ENCODE peak calls at places on chromosomes 6 and 20, in seven cellular contexts. U is HCT116, H is IMR-90, Y is psoas muscle, M is A549, Z is AG04450, N is heart left ventricle. Q is an unnamed sample.
A peak's percentile ranks its signal among the peaks of the same experiment; 100 is the strongest.

GRCh38 chr6:116396451-116396850 is 25.7 kb downstream of the DSE start:
- DNase-seq in U (no peak), H (no peak), Y (no peak), M (no peak), Z (no peak), N (no peak), Q (no peak)

GRCh38 chr6:118284736-118285360 is 263.2 kb upstream of the PLN start:
- DNase-seq in U (no peak), H (peak; percentile 52), Y (no peak), M (no peak), Z (no peak), N (no peak), Q (no peak)

GRCh38 chr6:13522639-13523038 is 35.2 kb upstream of the GFOD1 start:
- DNase-seq in U (no peak), H (no peak), Y (no peak), M (no peak), Z (no peak), N (no peak), Q (peak; percentile 57)

GRCh38 chr6:38959138-38959537 is 89.4 kb upstream of the GLP1R start:
- DNase-seq in U (no peak), H (no peak), Y (no peak), M (no peak), Z (no peak), N (no peak), Q (no peak)

GRCh38 chr6:42925248-42925857 is 3.9 kb upstream of the CNPY3 start:
- DNase-seq in U (no peak), H (no peak), Y (no peak), M (no peak), Z (no peak), N (no peak), Q (no peak)

GRCh38 chr6:8905647-8906231 is 470.4 kb upstream of the SLC35B3 start:
- DNase-seq in U (no peak), H (no peak), Y (no peak), M (no peak), Z (no peak), N (no peak), Q (peak; percentile 3)

GRCh38 chr6:52877168-52877567 is 32.3 kb downstream of the GSTA3 start:
- DNase-seq in U (peak; percentile 29), H (peak; percentile 96), Y (no peak), M (no peak), Z (peak; percentile 81), N (no peak), Q (peak; percentile 78)

GRCh38 chr6:133835901-133836300 is 53.0 kb upstream of the TCF21 start:
- DNase-seq in U (no peak), H (peak; percentile 37), Y (no peak), M (no peak), Z (no peak), N (no peak), Q (peak; percentile 62)

GRCh38 chr20:25324412-25324811 is 66.2 kb downstream of the ABHD12 start:
- DNase-seq in U (no peak), H (no peak), Y (peak; percentile 34), M (no peak), Z (no peak), N (peak; percentile 58), Q (no peak)

GRCh38 chr6:105600342-105601293 is 197.7 kb upstream of the PREP start:
- DNase-seq in U (no peak), H (peak; percentile 91), Y (no peak), M (peak; percentile 51), Z (peak; percentile 44), N (no peak), Q (peak; percentile 64)

GRCh38 chr6:37536462-37537225 is 37.0 kb upstream of the CCDC167 start:
- DNase-seq in U (no peak), H (no peak), Y (no peak), M (no peak), Z (no peak), N (no peak), Q (no peak)

GRCh38 chr20:3390759-3391500 is 16.5 kb downstream of the DNAAF9 start:
- DNase-seq in U (no peak), H (no peak), Y (no peak), M (no peak), Z (no peak), N (no peak), Q (no peak)

GRCh38 chr6:83708546-83708969 is 343 bp downstream of the SNAP91 start:
- DNase-seq in U (no peak), H (no peak), Y (no peak), M (no peak), Z (no peak), N (no peak), Q (peak; percentile 47)

GRCh38 chr6:11129908-11130565 is 18.5 kb upstream of the ERVFRD-1 start:
- DNase-seq in U (no peak), H (no peak), Y (no peak), M (no peak), Z (no peak), N (no peak), Q (no peak)

GRCh38 chr20:40467014-40467413 is 222.0 kb downstream of the MAFB start:
- DNase-seq in U (no peak), H (no peak), Y (no peak), M (no peak), Z (no peak), N (peak; percentile 47), Q (no peak)

GRCh38 chr6:387293-387694 is 4.3 kb upstream of the IRF4 start:
- DNase-seq in U (no peak), H (peak; percentile 54), Y (no peak), M (no peak), Z (no peak), N (no peak), Q (peak; percentile 19)

GRCh38 chr20:59771506-59772372 is 161.7 kb downstream of the SYCP2 start:
- DNase-seq in U (no peak), H (no peak), Y (no peak), M (no peak), Z (no peak), N (peak; percentile 52), Q (no peak)

GRCh38 chr6:30685977-30686907 is at the start of gene PPP1R18:
- DNase-seq in U (no peak), H (peak; percentile 49), Y (peak; percentile 87), M (no peak), Z (no peak), N (peak; percentile 91), Q (peak; percentile 73)

DNA sequence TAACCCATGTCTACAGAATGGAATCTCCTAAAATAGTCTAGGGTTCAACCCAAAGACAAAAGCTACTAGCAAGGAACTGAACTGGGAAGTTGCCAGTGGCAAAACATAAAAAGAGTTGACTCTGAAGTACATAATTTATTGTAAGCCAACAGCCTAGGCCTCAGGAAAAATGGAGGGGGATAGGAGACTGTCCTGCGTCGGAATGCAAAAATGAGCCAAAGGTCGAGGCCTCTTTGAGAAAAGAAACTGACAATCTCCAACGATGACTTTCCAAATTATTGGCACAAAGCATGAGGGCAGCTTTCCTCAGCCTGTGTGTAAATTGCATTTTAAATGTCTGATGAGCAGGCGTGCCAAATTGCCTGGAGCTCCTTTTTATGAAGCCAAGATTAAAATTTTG is 2.1 kb downstream of the COL12A1 start:
- DNase-seq in U (no peak), H (peak; percentile 36), Y (no peak), M (no peak), Z (no peak), N (no peak), Q (peak; percentile 58)
- H3K4me3 ChIP-seq in U (peak overlapping the region; percentile 72), H (peak overlapping the region; percentile 75), Y (peak overlapping the region; percentile 68), M (peak overlapping the region; percentile 56), Z (peak overlapping the region; percentile 97), N (peak overlapping the region; percentile 61), Q (peak overlapping the region; percentile 80)

DNA sequence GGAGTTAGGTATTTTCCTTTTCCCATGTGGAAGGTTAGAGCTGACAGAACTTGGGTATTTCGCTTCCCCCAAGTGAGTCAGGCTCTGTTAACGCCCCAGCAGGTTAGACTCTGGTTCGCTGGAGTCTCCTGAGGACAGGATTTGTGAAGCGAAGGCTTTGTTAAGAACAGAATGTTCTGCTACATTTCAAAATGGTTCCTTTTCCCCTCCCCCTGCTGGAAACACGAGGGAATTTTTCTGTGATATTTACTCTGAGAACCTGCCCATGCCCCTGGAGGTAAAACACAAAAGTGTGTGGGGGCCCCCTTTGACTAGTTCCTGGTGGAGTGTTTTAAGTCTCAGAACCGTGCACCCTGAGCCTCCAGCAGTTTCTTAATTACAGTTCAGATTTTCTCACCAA is 731.4 kb upstream of the CITED2 start:
- DNase-seq in U (peak; percentile 37), H (no peak), Y (no peak), M (peak; percentile 2), Z (no peak), N (no peak), Q (no peak)
- TF ChIP-seq CTCF in U (peak; percentile 51), H (peak; percentile 16), Y (peak; percentile 18), M (no peak), Z (peak; percentile 39), N (peak; percentile 10), Q (peak; percentile 7)

GRCh38 chr6:107390056-107390455 is 69.3 kb downstream of the PDSS2 start:
- DNase-seq in U (no peak), H (no peak), Y (no peak), M (no peak), Z (no peak), N (no peak), Q (no peak)

GRCh38 chr6:107386904-107387303 is 72.5 kb downstream of the PDSS2 start:
- DNase-seq in U (no peak), H (no peak), Y (no peak), M (no peak), Z (no peak), N (no peak), Q (no peak)

GRCh38 chr6:107396226-107396625 is 63.1 kb downstream of the PDSS2 start:
- DNase-seq in U (no peak), H (no peak), Y (no peak), M (no peak), Z (no peak), N (no peak), Q (no peak)

GRCh38 chr6:107390685-107391084 is 68.7 kb downstream of the PDSS2 start:
- DNase-seq in U (no peak), H (no peak), Y (no peak), M (no peak), Z (no peak), N (no peak), Q (no peak)

DNA sequence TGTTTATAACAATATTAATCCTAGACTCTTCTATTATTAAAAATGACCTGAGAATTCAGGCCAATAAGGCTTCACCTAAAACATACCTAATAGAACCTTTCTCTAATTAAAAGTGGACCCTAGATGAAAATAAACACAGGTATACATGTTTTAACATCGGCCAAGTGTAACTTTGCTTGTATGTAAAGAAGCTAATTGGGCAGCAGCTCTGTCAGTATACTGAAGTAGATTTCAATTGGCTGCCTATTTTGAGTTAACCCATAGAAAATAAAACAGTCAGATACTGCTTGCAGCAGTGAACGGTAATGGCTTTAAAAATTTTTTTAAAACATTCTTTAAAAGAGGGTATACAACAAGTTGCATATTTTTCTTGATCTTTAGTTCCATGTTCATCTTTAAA is 67.3 kb downstream of the PDSS2 start:
- DNase-seq in U (no peak), H (no peak), Y (no peak), M (no peak), Z (no peak), N (no peak), Q (no peak)
- H3K4me3 ChIP-seq in U (no peak overlapping the region), H (no peak overlapping the region), Y (no peak overlapping the region), M (no peak overlapping the region), Z (no peak overlapping the region), N (no peak overlapping the region), Q (no peak overlapping the region)

DNA sequence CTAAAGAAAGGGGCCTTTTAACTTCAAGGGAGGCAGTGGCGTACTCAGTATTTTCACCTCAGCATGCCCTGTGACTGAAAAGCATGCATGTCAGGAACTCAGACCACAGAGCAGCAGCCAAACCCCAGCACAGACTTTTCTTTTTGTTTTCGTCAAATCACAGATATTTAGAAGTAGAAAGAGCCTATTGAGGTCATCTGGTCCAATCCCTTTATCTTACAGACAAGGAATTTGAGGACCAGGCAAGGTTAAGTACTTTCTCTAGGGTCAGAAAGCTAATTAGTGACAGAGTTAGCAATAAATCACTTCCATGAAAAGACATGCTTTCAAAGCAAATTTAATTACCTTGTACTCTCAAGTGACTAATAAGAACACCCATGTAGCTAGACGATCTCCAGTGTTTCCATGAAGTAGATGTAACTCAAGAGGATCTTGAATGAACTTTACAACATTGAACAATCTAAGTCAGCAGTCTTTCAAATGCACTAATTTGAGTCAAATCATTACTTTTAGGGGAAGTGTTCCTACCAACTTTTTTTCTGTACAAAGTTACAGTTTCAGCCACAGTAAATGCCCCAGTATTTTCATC is 35.9 kb downstream of the MOXD1 start:
- DNase-seq in U (no peak), H (no peak), Y (no peak), M (no peak), Z (no peak), N (no peak), Q (no peak)
- TF ChIP-seq CTCF in U (no peak), H (no peak), Y (no peak), M (no peak), Z (no peak), N (no peak), Q (no peak)